ENCODE peak calls at places on chromosomes 1 and 21, in seven cellular contexts. S is OCI-LY7; N is bronchial epithelial cell; W is transverse colon; Z is lower leg skin; C is prostate gland; U is CD4-positive, alpha-beta T cell. K is an unnamed sample.

GRCh38 chr1:55421317-55421716 is 206.2 kb upstream of the USP24 start:
- DNase-seq in C (no peak), W (no peak), N (peak), Z (no peak), S (no peak), U (no peak), K (no peak)

GRCh38 chr1:17101261-17101660 is 18.0 kb downstream of the PADI2 start:
- DNase-seq in N (no peak), Z (no peak), U (no peak), S (no peak), W (no peak), C (no peak), K (no peak)

GRCh38 chr1:87093286-87093685 is 178.9 kb downstream of the HS2ST1 start:
- DNase-seq in W (no peak), U (no peak), C (no peak), S (no peak), N (peak), Z (no peak), K (no peak)

GRCh38 chr1:199546323-199546722 is 481.2 kb upstream of the NR5A2 start:
- DNase-seq in W (no peak), C (no peak), Z (no peak), U (no peak), N (peak), S (no peak), K (no peak)

GRCh38 chr1:205774277-205775014 is 836 bp downstream of the RAB29 start:
- DNase-seq in S (peak), Z (no peak), N (peak), C (no peak), U (peak), W (peak), K (peak)

GRCh38 chr1:2148691-2149090 is 45.9 kb downstream of the FAAP20 start:
- DNase-seq in N (no peak), U (peak), C (no peak), W (peak), S (peak), Z (no peak), K (peak)

GRCh38 chr1:6157528-6158174 is 22.5 kb downstream of the CHD5 start:
- DNase-seq in C (peak), Z (peak), S (no peak), U (no peak), W (peak), N (peak), K (peak)

GRCh38 chr1:54010415-54011117 is 7.4 kb downstream of the LDLRAD1 start:
- DNase-seq in C (no peak), W (no peak), U (no peak), N (no peak), S (no peak), Z (no peak), K (no peak)

GRCh38 chr1:5847013-5847654 is 145.1 kb downstream of the NPHP4 start:
- DNase-seq in S (no peak), W (no peak), N (peak), Z (no peak), C (no peak), U (no peak), K (peak)

GRCh38 chr1:215568287-215568692 is 1.2 kb downstream of the KCTD3 start:
- DNase-seq in W (no peak), S (no peak), N (no peak), C (peak), U (no peak), Z (peak), K (no peak)

GRCh38 chr1:212514782-212515181 is 82.1 kb downstream of the NENF start:
- DNase-seq in S (no peak), C (no peak), N (no peak), U (no peak), Z (no peak), W (no peak), K (no peak)

GRCh38 chr1:200708769-200709168 is 29.9 kb upstream of the CAMSAP2 start:
- DNase-seq in S (no peak), Z (no peak), U (no peak), C (no peak), N (peak), W (no peak), K (no peak)

GRCh38 chr1:159869607-159870006 is 7.2 kb upstream of the VSIG8 start:
- DNase-seq in U (no peak), S (no peak), N (no peak), Z (no peak), W (no peak), C (no peak), K (no peak)

GRCh38 chr1:175792126-175792525 is 48.7 kb upstream of the TNR start:
- DNase-seq in U (no peak), C (no peak), W (no peak), S (no peak), N (no peak), Z (no peak), K (no peak)

GRCh38 chr1:8004113-8004802 is 21.9 kb downstream of the ERRFI1 start:
- DNase-seq in Z (peak), W (no peak), N (no peak), S (no peak), C (peak), U (no peak), K (no peak)

GRCh38 chr1:85203573-85204169 is 2.9 kb upstream of the SYDE2 start:
- DNase-seq in U (no peak), N (no peak), W (no peak), C (no peak), S (no peak), Z (no peak), K (no peak)

DNA sequence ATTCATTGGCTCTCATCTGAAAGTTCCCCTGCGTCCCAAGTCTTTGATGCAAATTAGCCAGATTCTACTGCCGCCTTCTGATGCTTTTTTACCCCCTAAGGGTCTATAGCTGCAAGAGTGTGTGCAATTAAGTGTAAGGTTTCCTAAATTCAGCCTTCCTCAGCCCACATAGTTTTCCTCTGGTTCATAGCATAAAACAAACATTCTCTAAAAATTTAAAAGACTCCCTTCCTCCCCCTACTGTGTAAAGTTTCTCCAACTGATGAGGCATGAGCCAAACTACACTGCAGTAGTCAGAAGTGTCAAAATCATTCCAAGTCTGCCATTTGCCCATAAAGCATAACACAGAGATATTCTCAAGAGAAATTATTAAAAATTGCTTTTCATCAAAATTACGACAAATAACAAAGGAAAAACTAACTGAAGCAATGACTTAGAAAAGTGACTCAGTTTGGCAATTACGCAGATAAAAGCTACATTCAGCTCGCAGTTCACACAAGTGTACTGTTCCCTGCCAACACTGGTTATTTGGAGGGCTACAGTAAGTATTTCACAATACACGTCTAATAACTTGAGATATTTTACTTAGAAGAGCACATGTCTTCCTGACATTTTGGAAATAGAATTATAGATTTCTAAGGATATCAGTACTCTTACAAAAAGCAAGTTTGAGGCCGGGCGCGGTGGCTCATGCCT is 15.4 kb downstream of the KCNH1 start:
- DNase-seq in Z (no peak), C (no peak), S (no peak), W (no peak), N (no peak), U (no peak), K (no peak)
- TF ChIP-seq CTCF in Z (no peak), C (no peak), S (no peak), W (no peak), N (no peak), U (no peak), K (no peak)

GRCh38 chr21:17552410-17552809 is 39.6 kb downstream of the CXADR start:
- DNase-seq in U (no peak), N (no peak), S (no peak), C (no peak), W (no peak), Z (no peak), K (no peak)

GRCh38 chr21:17550671-17551308 is 37.9 kb downstream of the CXADR start:
- DNase-seq in W (no peak), N (no peak), U (no peak), Z (no peak), S (no peak), C (no peak), K (peak)

GRCh38 chr21:17560377-17560776 is 47.5 kb downstream of the CXADR start:
- DNase-seq in S (no peak), W (no peak), N (no peak), U (no peak), C (no peak), Z (no peak), K (no peak)

GRCh38 chr21:17554120-17554519 is 41.3 kb downstream of the CXADR start:
- DNase-seq in U (no peak), S (no peak), N (no peak), W (no peak), Z (no peak), C (no peak), K (no peak)

GRCh38 chr21:17554619-17555472 is 42.0 kb downstream of the CXADR start:
- DNase-seq in N (no peak), W (no peak), U (no peak), C (no peak), Z (no peak), S (peak), K (no peak)
- TF ChIP-seq CTCF in N (peak), W (no peak), U (no peak), C (peak), Z (no peak), S (peak), K (no peak)

GRCh38 chr1:19441048-19441447 is 44.3 kb downstream of the CAPZB start:
- DNase-seq in Z (no peak), C (no peak), N (no peak), U (no peak), W (no peak), S (no peak), K (no peak)

GRCh38 chr1:19438552-19439196 is 46.7 kb downstream of the CAPZB start:
- DNase-seq in U (no peak), Z (no peak), S (no peak), N (no peak), W (no peak), C (no peak), K (no peak)

GRCh38 chr1:19436716-19437476 is 48.4 kb downstream of the CAPZB start:
- DNase-seq in W (peak), S (no peak), C (peak), U (no peak), N (peak), Z (peak), K (no peak)

GRCh38 chr1:19437911-19438310 is 47.4 kb downstream of the CAPZB start:
- DNase-seq in W (peak), U (no peak), N (no peak), C (no peak), Z (no peak), S (no peak), K (no peak)

DNA sequence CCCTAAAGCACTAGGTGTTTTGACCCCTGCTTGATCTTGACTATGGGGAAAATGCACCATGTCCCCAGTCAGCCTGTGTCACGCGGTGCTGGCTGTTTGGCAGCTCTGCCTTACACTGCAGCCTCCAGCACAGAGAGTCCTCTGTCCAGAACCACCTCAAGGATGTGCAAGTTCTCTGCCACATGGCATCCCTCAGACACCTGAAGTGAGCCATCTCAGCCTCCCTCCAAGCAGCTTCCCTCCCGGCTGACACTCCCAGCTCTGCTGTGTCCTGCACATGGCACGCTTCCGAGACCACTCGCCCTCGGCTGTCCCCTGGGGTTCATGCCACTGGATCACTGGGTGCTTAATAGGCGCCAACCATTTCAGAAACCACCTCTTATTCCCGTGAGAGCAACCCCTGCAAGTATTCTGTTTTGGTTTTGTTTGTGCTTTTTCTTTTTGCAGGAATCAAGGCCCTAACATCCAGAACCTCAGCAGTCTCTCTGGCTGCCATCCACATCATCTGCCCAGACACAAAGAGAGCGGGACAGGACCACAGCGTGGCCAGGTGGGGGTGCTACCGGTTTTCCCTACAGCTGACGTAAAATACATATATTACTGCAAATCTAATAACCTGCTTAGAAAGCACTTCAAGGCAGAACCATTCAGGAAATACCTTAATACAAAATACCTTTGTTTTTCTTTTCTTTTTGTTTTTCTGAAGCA is 45.7 kb downstream of the CAPZB start:
- DNase-seq in U (peak), S (peak), N (no peak), Z (no peak), W (no peak), C (peak), K (peak)
- TF ChIP-seq CTCF in U (peak), S (peak), N (peak), Z (no peak), W (no peak), C (peak), K (peak)

DNA sequence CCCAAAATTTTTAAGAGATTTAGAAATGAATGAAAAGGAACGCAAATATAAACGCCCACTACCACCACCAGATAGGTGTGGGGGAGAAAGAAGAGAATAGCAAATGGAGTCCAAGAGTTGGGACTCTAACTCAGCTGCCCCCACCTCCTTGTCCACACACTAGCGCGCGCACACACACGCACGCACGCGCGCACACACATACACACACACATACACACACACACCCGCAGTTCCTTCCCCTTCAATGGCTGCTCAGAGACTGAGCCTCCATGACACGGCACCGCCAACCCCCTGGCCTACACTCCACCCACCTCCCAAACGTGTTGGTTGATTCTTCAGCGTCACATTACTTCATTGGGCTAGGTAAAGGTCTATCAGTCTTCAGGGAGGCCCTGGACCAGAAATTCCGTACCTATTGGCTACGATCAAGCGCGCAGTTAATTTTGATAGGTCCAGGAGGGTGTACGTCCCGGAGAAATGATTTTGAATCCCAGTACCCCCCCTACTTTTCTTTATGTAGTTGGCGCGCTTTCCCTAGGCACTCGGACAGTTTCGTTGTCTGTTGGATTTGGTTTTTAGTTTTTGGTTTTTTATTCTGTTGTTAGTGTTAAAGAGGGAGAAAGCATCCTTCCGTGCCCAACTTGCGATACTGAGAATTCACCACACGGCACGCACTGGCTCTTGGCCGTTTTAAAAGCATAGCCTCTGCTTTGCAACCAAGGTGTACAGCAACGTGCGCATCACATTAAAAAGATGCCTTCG is at the start of gene ANP32E:
- DNase-seq in U (peak), Z (peak), S (peak), N (peak), C (peak), W (peak), K (peak)
- TF ChIP-seq CTCF in U (no peak), Z (no peak), S (peak), N (no peak), C (no peak), W (peak), K (no peak)

DNA sequence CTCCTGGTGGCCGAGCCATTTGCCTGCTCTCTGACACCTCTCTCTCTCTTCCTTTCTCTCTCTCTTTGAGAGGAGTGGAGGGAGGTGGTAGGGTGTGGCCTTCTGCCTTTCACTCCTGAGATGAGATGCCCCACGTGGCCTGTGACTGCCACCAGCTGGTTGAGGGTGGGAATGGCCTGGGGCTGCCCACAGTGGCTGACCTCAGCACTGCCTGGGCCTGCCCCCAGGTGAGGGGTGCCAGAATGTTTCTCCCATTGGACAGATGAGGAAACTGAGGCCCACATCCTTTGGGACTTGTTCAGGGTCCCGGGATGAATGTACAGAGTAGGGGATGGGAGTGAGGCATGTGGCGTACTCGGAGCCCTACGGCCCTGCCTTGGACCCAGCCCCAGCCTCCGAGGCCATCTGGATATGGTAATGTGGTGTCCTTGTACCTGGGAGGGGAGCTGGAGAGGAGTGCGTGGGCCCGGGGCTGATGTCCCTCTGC is 12.7 kb upstream of the C1orf167 start:
- DNase-seq in U (no peak), N (peak), C (peak), S (no peak), W (peak), Z (no peak), K (peak)
- TF ChIP-seq CTCF in U (peak), N (peak), C (no peak), S (peak), W (no peak), Z (no peak), K (peak)

DNA sequence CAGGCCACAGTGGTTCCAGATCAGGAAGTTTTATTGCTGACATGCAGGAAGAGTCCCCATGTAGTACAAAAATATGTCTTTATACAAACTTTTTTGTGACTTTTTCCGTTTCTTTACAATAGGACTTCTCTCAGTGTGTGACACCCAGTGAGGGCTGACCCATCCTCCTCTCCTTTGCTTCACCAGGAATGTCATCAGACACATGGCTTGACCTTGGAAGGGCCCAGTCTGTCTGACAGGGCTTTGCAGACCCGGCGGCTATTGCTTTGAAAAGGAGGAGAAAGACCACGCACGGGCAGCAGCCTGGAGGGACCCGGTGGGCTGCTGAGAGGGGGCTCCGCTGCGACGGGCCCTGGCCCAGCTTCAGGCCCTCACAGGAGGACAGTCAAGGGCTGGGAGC is 16.2 kb upstream of the EVA1B start:
- DNase-seq in Z (no peak), C (no peak), S (no peak), U (no peak), N (no peak), W (no peak), K (no peak)
- TF ChIP-seq CTCF in Z (no peak), C (no peak), S (no peak), U (no peak), N (no peak), W (no peak), K (no peak)

GRCh38 chr1:35857830-35858229 is 25.2 kb upstream of the AGO1 start:
- DNase-seq in Z (no peak), U (no peak), C (no peak), W (no peak), N (peak), S (peak), K (peak)
- TF ChIP-seq CTCF in Z (no peak), U (no peak), C (no peak), W (no peak), N (peak), S (peak), K (peak)

DNA sequence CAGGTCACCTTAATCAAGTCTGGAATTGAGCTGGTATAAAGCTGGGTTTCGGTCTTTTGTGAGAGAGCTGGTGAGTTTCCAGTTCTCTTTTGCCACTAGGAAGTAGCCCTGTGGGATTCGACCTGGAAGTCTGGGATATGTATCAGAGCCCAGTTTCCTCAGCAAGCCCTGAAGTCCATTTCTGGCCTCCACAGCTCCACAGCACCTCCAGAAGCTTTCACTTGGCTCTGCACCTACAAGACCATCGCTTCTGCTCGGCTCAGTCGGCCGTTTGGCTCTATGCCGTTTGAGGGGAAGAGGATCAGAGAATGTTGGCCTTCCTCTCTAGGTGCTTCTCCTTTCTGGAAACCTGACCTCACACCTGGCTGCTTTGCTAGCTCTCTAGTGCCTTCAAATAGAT is 148.0 kb downstream of the GALNT2 start:
- DNase-seq in U (no peak), S (no peak), Z (no peak), N (no peak), W (peak), C (no peak), K (no peak)
- TF ChIP-seq CTCF in U (no peak), S (peak), Z (no peak), N (peak), W (peak), C (no peak), K (no peak)